ENCODE peak calls at places on chromosomes 11 and 22, in six cellular contexts. O is HCT116, J is colonic mucosa, S is brain microvascular endothelial cell, U is cardiac muscle cell, W is tibial artery. G is an unnamed sample.
A peak's percentile ranks its signal among the peaks of the same experiment; 100 is the strongest.

GRCh38 chr22:19832476-19833108 is 22.1 kb downstream of the GNB1L start:
- DNase-seq in S (no peak), J (peak; percentile 11), O (no peak), U (no peak), W (no peak), G (peak; percentile 12)

GRCh38 chr22:22787805-22788459 is 99.7 kb upstream of the IGLL5 start:
- DNase-seq in J (peak; percentile 70), U (peak; percentile 68), S (peak; percentile 20), W (peak; percentile 47), O (peak; percentile 44), G (no peak)

GRCh38 chr11:16956538-16957153 is 57.6 kb downstream of the PLEKHA7 start:
- DNase-seq in U (no peak), J (no peak), S (no peak), O (peak; percentile 21), W (no peak), G (no peak)

GRCh38 chr22:44515779-44516178 is 17.7 kb upstream of the RTL6 start:
- DNase-seq in U (no peak), W (no peak), O (no peak), J (no peak), S (no peak), G (no peak)

GRCh38 chr11:69721061-69721460 is 17.2 kb upstream of the FGF19 start:
- DNase-seq in O (no peak), W (no peak), U (no peak), S (no peak), J (no peak), G (no peak)

GRCh38 chr22:25942989-25943411 is 201.0 kb downstream of the MYO18B start:
- DNase-seq in O (no peak), W (no peak), S (no peak), U (no peak), J (peak; percentile 19), G (peak; percentile 64)

GRCh38 chr11:125990244-125990643 is 44.4 kb downstream of the VSIG10L2 start:
- DNase-seq in S (peak; percentile 70), J (no peak), U (peak; percentile 77), O (no peak), W (peak; percentile 71), G (no peak)

GRCh38 chr11:63680842-63681207 is 475 bp upstream of the RTN3 start:
- DNase-seq in O (no peak), U (no peak), W (no peak), J (peak; percentile 29), S (no peak), G (peak; percentile 74)

GRCh38 chr11:61683116-61683515 is 2.9 kb downstream of the DAGLA start:
- DNase-seq in O (no peak), W (no peak), S (no peak), U (no peak), J (no peak), G (no peak)

GRCh38 chr11:10716122-10716521 is 22.6 kb upstream of the IRAG1 start:
- DNase-seq in U (no peak), S (peak; percentile 75), W (no peak), O (no peak), J (no peak), G (no peak)

GRCh38 chr11:111605681-111606080 is 3.4 kb downstream of the SIK2 start:
- DNase-seq in O (no peak), W (no peak), U (no peak), J (no peak), S (no peak), G (no peak)

GRCh38 chr11:11895672-11896071 is 53.9 kb downstream of the USP47 start:
- DNase-seq in S (no peak), U (peak; percentile 13), J (no peak), W (no peak), O (no peak), G (no peak)

GRCh38 chr22:49724030-49724892 is 103.4 kb downstream of the BRD1 start:
- DNase-seq in J (no peak), S (no peak), O (no peak), W (no peak), U (no peak), G (no peak)
- H3K4me3 ChIP-seq in J (peak overlapping the region; percentile 25), S (no peak overlapping the region), O (no peak overlapping the region), W (peak overlapping the region; percentile 24), U (no peak overlapping the region), G (peak overlapping the region; percentile 44)

DNA sequence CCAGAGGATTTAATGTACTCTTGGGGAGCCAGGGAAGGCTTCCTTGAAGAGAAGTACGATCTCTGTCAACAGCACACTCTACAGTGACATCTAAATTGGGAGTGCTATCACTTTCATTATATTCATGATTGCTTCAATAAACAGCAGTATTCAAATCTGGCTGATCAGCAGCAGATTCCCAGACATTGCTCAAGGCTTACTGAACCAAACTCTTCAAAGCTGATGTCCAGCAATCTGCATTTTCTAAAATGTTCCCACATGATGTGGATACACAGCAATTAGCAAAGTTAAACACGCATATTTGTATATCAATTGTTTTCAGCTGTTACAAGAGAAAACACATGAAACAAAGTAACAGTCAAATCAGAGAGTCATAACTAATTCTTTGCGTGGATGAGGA is 44.1 kb downstream of the SYTL2 start:
- DNase-seq in U (no peak), S (no peak), W (no peak), O (no peak), J (no peak), G (no peak)
- H3K27ac ChIP-seq in U (no peak overlapping the region), S (no peak overlapping the region), W (peak overlapping the region; percentile 40), O (no peak overlapping the region), J (no peak overlapping the region), G (no peak overlapping the region)

DNA sequence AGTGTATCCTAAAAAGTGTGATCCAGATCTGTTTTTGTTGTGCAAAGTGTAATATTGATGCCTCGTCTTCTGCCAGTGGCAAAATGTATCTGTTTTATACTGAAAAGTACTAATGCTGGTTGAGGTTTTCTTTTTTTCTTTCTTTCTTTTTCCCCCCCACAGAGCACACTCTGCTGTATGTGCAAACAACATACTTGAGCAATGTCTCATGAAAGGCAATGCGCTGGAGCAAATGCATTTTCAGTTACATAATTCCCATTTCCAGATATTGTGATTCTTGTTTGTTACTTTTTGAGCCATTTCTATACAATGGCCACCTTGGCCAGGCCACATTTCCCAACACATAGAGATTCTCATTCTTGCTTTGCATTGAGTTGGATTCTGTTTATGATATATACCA is 64.1 kb downstream of the SLC36A4 start:
- DNase-seq in U (peak; percentile 53), W (no peak), J (no peak), S (peak; percentile 39), O (no peak), G (no peak)
- TF ChIP-seq CTCF in U (no peak), W (no peak), J (no peak), S (no peak), O (no peak), G (no peak)

GRCh38 chr11:77823775-77824174 is 2.8 kb downstream of the AAMDC start:
- DNase-seq in J (no peak), O (no peak), U (peak; percentile 71), W (no peak), S (no peak), G (no peak)
- H3K4me3 ChIP-seq in J (no peak overlapping the region), O (no peak overlapping the region), U (no peak overlapping the region), W (no peak overlapping the region), S (no peak overlapping the region), G (no peak overlapping the region)

GRCh38 chr11:41716862-41717261 is 257.4 kb upstream of the LRRC4C start:
- DNase-seq in S (no peak), U (no peak), W (no peak), J (no peak), O (no peak), G (no peak)

DNA sequence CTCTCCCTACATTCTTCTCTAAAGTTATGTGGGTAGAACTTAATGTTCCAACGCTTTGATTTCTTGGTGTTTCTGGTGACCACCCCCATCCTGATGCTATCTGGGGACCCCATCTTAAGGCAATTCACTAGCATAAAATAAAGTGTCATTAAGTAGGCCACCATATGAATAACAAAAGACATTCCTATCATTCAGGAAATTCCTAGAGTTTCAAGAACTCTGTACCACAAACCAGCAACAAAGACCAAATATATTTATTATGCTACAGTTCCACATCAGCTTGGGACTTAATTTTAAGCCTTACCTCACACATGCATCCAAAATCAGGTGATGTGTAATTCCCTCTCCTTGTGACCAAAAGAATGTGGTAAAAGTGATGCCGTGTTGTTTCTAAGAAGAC is 254.6 kb upstream of the LRRC4C start:
- DNase-seq in S (no peak), W (no peak), O (no peak), J (no peak), U (no peak), G (no peak)
- H3K27ac ChIP-seq in S (no peak overlapping the region), W (no peak overlapping the region), O (no peak overlapping the region), J (no peak overlapping the region), U (no peak overlapping the region), G (no peak overlapping the region)

GRCh38 chr22:31192513-31192912 is 19.6 kb upstream of the LIMK2 start:
- DNase-seq in U (peak; percentile 66), S (no peak), J (no peak), O (no peak), W (no peak), G (no peak)
- TF ChIP-seq CTCF in U (no peak), S (no peak), J (no peak), O (no peak), W (no peak), G (no peak)

DNA sequence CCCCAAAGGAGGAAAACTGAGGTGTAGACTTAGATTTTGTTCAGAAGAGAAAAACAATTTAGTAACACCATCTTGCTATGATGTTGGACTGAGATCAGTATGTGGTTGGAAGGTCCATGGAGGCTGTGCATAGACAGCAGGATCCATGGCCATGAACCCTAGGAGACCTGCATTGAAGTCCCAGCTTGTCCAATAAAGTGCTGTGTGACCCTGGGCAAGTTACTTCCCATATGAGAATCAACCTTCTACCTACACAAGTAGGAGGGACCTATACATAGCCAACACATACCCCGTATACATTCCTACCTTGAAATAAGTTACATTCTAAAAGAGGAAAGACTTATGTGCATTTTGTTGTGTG is 27.3 kb upstream of the ZNRF3 start:
- DNase-seq in J (no peak), O (no peak), U (no peak), W (no peak), S (no peak), G (no peak)
- H3K4me3 ChIP-seq in J (no peak overlapping the region), O (no peak overlapping the region), U (no peak overlapping the region), W (no peak overlapping the region), S (no peak overlapping the region), G (no peak overlapping the region)